ENCODE peak calls at places on chromosomes 2 and 18, in six cellular contexts. K is A549, T is HepG2, E is K562, D is endothelial cell of umbilical vein, F is GM12878. P is an unnamed sample.
A peak's percentile ranks its signal among the peaks of the same experiment; 100 is the strongest.

GRCh38 chr2:28163627-28164279 is 228.9 kb upstream of the FOSL2 start:
- DNase-seq in K (no peak), T (no peak), D (no peak), F (no peak), E (no peak), P (no peak)

GRCh38 chr18:22432672-22433137 is 15.0 kb upstream of the CTAGE1 start:
- DNase-seq in D (peak; percentile 93), T (no peak), K (peak; percentile 70), F (no peak), E (peak; percentile 48), P (peak; percentile 20)

GRCh38 chr2:57696016-57696415 is 350.6 kb upstream of the VRK2 start:
- DNase-seq in F (no peak), T (no peak), E (no peak), K (peak; percentile 14), D (no peak), P (no peak)

GRCh38 chr2:1774929-1775328 is 30.6 kb upstream of the PXDN start:
- DNase-seq in K (no peak), E (no peak), D (no peak), T (no peak), F (no peak), P (no peak)

GRCh38 chr2:127597984-127598380 is 48.0 kb upstream of the GPR17 start:
- DNase-seq in E (no peak), F (no peak), K (no peak), T (no peak), D (no peak), P (no peak)

GRCh38 chr2:234091432-234091879 is 41.0 kb downstream of the SPP2 start:
- DNase-seq in D (peak; percentile 79), K (peak; percentile 24), T (no peak), F (no peak), E (no peak), P (no peak)

GRCh38 chr2:98807221-98807620 is 76.3 kb upstream of the MGAT4A start:
- DNase-seq in F (no peak), T (no peak), E (no peak), D (no peak), K (no peak), P (peak; percentile 70)

GRCh38 chr2:20381457-20381856 is 30.8 kb upstream of the PUM2 start:
- DNase-seq in D (peak; percentile 35), E (no peak), K (no peak), T (peak; percentile 59), F (no peak), P (no peak)

GRCh38 chr2:188776634-188777033 is 197.5 kb upstream of the COL3A1 start:
- DNase-seq in E (no peak), T (no peak), K (no peak), F (no peak), D (no peak), P (no peak)

GRCh38 chr2:125553768-125554167 is 1102.2 kb upstream of the GYPC start:
- DNase-seq in F (no peak), E (no peak), D (no peak), T (no peak), K (no peak), P (no peak)

GRCh38 chr2:132448771-132449170 is 32.2 kb downstream of the GPR39 start:
- DNase-seq in F (no peak), T (no peak), D (peak; percentile 26), E (no peak), K (peak; percentile 41), P (peak; percentile 27)

GRCh38 chr2:64750001-64750816 is 96.5 kb upstream of the SERTAD2 start:
- DNase-seq in D (peak; percentile 68), E (peak; percentile 35), F (no peak), T (no peak), K (peak; percentile 64), P (peak; percentile 62)
- TF ChIP-seq MAX in D (no peak), E (peak; percentile 63), F (peak; percentile 9), T (peak; percentile 7), K (peak; percentile 42), P (no peak)

GRCh38 chr2:23351388-23352141 is 33.4 kb upstream of the KLHL29 start:
- DNase-seq in F (no peak), T (peak; percentile 37), D (peak; percentile 74), E (peak; percentile 66), K (peak; percentile 69), P (peak; percentile 68)

GRCh38 chr2:23350792-23351355 is 34.1 kb upstream of the KLHL29 start:
- DNase-seq in F (no peak), E (no peak), T (no peak), D (no peak), K (no peak), P (no peak)

GRCh38 chr2:23349508-23349907 is 35.5 kb upstream of the KLHL29 start:
- DNase-seq in K (no peak), T (no peak), D (no peak), F (no peak), E (no peak), P (no peak)

GRCh38 chr2:23347516-23348481 is 37.2 kb upstream of the KLHL29 start:
- DNase-seq in T (no peak), F (no peak), E (no peak), D (no peak), K (no peak), P (no peak)

DNA sequence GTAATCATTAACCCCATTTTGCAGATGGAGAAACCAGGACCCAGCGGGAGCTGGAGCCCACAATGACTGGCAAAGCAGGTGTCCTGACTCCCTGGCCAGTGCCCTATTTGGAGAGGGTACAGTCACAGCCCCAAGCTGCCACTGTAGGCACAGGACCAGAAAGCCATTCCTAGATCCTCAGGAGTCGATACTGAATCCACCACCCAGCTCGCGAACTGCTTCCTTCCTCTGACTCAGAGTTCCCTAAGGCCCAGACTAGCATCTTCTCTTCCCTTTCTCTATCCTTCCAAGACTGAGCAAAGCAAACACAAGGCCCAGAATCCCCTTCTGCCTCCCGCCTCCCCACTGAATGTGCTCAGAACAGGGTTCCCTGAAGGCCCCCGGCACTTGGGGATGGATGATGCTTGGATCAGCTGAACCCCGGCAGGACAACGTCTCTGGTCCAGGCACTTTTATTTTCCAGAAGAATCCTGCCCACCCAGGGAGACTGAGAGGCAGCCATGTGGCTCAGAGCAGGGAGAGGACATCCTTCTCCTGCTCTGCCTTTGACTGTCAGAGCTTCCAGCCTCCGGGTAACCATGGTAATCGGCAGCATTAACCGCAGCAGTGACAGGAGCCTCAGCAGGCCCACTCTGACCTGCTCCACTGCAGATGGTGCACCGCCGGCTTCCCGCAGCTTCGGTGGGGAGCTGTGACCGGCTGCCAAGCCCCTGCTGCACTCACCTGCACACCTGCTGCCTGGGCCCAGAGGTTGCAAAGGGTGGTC is 34.8 kb upstream of the KLHL29 start:
- DNase-seq in F (no peak), K (no peak), E (no peak), D (peak; percentile 24), T (no peak), P (no peak)
- TF ChIP-seq MYC in F (no peak), K (no peak), E (no peak), D (no peak), T (no peak), P (no peak)

DNA sequence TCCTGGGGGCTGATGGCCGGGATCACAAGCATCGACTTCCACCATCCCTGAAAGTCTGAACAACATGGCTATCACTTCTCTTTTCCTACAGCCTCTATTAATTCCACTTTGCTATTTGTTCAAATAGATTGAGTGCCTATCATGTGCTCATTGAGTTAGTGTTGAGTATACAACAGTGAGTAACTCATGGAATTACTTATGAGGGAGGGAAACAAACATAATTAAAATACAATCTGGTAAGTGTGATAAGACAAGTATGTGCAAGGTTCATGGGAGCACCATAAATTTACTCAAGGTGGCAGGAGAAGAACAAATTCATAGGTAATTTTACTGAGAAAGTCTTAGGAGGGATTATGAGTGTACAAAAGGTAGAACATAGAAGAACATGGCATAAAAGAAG is 86.4 kb downstream of the MEP1B start:
- DNase-seq in E (no peak), F (no peak), T (no peak), D (no peak), K (no peak), P (no peak)
- TF ChIP-seq MAX in E (no peak), F (no peak), T (no peak), D (no peak), K (no peak), P (no peak)

GRCh38 chr2:69717902-69718301 is 24.0 kb upstream of the ANXA4 start:
- DNase-seq in E (no peak), T (no peak), K (peak; percentile 37), D (no peak), F (no peak), P (no peak)

GRCh38 chr2:69720404-69720803 is 21.5 kb upstream of the ANXA4 start:
- DNase-seq in F (no peak), D (peak; percentile 31), T (no peak), E (peak; percentile 29), K (no peak), P (no peak)

GRCh38 chr2:69723791-69724190 is 18.1 kb upstream of the ANXA4 start:
- DNase-seq in T (no peak), D (no peak), K (no peak), E (no peak), F (no peak), P (no peak)

GRCh38 chr2:69718338-69718965 is 23.5 kb upstream of the ANXA4 start:
- DNase-seq in F (no peak), K (no peak), E (no peak), T (no peak), D (no peak), P (no peak)

GRCh38 chr2:69720922-69721491 is 20.9 kb upstream of the ANXA4 start:
- DNase-seq in E (no peak), K (no peak), T (no peak), F (no peak), D (no peak), P (no peak)
- TF ChIP-seq MYC in E (no peak), K (no peak), T (no peak), F (no peak), D (no peak), P (no peak)

GRCh38 chr18:62526098-62527025 is 3.5 kb downstream of the ZCCHC2 start:
- DNase-seq in E (peak; percentile 74), D (peak; percentile 80), F (peak; percentile 48), T (peak; percentile 87), K (peak; percentile 80), P (peak; percentile 86)
- TF ChIP-seq MAX in E (peak; percentile 64), D (peak; percentile 92), F (peak; percentile 69), T (peak; percentile 96), K (peak; percentile 82), P (peak; percentile 89)

GRCh38 chr2:227942021-227942420 is 70.6 kb downstream of the DAW1 start:
- DNase-seq in K (no peak), D (no peak), T (no peak), F (no peak), E (no peak), P (peak; percentile 21)

GRCh38 chr2:227933891-227934290 is 62.5 kb downstream of the DAW1 start:
- DNase-seq in D (no peak), T (no peak), E (no peak), F (no peak), K (no peak), P (no peak)

GRCh38 chr2:227939271-227940027 is 68.0 kb downstream of the DAW1 start:
- DNase-seq in E (no peak), K (peak; percentile 62), T (peak; percentile 60), D (peak; percentile 22), F (no peak), P (peak; percentile 70)
- TF ChIP-seq MYC in E (no peak), K (no peak), T (no peak), D (no peak), F (no peak), P (no peak)

GRCh38 chr2:47519147-47519537 is 116.2 kb downstream of the MSH2 start:
- DNase-seq in K (no peak), F (no peak), D (no peak), T (no peak), E (no peak), P (no peak)
- TF ChIP-seq MAX in K (no peak), F (no peak), D (no peak), T (no peak), E (no peak), P (no peak)